ENCODE peak calls at places on chromosome 2, in six cellular contexts. A is breast epithelium, E is left lung, G is fibroblast of lung, K is mammary epithelial cell, X is adipocyte. S is an unnamed sample. For H3K27me3, the result is how much of the 10 kb centered on the place peaks cover.

GRCh38 chr2:42910657-42911405 is 118.4 kb upstream of the HAAO start:
- DNase-seq in A (no peak), E (no peak), G (no peak), K (no peak), X (no peak), S (no peak)

GRCh38 chr2:201257381-201257940 is 2.9 kb upstream of the CASP8 start:
- DNase-seq in A (no peak), E (peak), G (no peak), K (no peak), X (no peak), S (no peak)

GRCh38 chr2:26043862-26044736 is 10.2 kb downstream of the RAB10 start:
- DNase-seq in A (no peak), E (peak), G (peak), K (peak), X (peak), S (no peak)

GRCh38 chr2:140595107-140595506 is 1535.7 kb downstream of the LRP1B start:
- DNase-seq in A (no peak), E (no peak), G (no peak), K (no peak), X (no peak), S (no peak)

GRCh38 chr2:98160574-98160973 is 73.6 kb downstream of the VWA3B start:
- DNase-seq in A (no peak), E (no peak), G (no peak), K (no peak), X (no peak), S (no peak)

GRCh38 chr2:200810252-200810650 is 1.5 kb upstream of the BZW1 start:
- DNase-seq in A (no peak), E (no peak), G (peak), K (peak), X (peak), S (peak)

GRCh38 chr2:234836251-234836650 is 115.6 kb upstream of the SH3BP4 start:
- DNase-seq in A (no peak), E (no peak), G (no peak), K (no peak), X (peak), S (no peak)

GRCh38 chr2:1132328-1132964 is 181.8 kb downstream of the SNTG2 start:
- DNase-seq in A (no peak), E (no peak), G (no peak), K (no peak), X (no peak), S (no peak)

GRCh38 chr2:75519843-75520242 is 40.9 kb downstream of the EVA1A start:
- DNase-seq in A (no peak), E (no peak), G (no peak), K (no peak), X (no peak), S (no peak)

GRCh38 chr2:11344956-11345671 is 678 bp upstream of the ROCK2 start:
- DNase-seq in A (no peak), E (peak), G (peak), K (no peak), X (peak), S (peak)

GRCh38 chr2:21268871-21269224 is 145.1 kb downstream of the TDRD15 start:
- DNase-seq in A (no peak), E (no peak), G (no peak), K (no peak), X (no peak), S (no peak)

GRCh38 chr2:205822578-205822977 is 140.3 kb downstream of the NRP2 start:
- DNase-seq in A (no peak), E (no peak), G (peak), K (peak), X (no peak), S (peak)

GRCh38 chr2:40095003-40095402 is 315.9 kb upstream of the THUMPD2 start:
- DNase-seq in A (no peak), E (no peak), G (peak), K (peak), X (peak), S (no peak)

GRCh38 chr2:17756629-17757028 is 2.7 kb downstream of the GEN1 start:
- DNase-seq in A (no peak), E (no peak), G (peak), K (no peak), X (no peak), S (no peak)

GRCh38 chr2:191126386-191126785 is 24.4 kb downstream of the STAT4 start:
- DNase-seq in A (no peak), E (no peak), G (no peak), K (no peak), X (no peak), S (no peak)

GRCh38 chr2:24402242-24403092 is 42.1 kb upstream of the ITSN2 start:
- DNase-seq in A (no peak), E (no peak), G (peak), K (no peak), X (no peak), S (no peak)

GRCh38 chr2:3483227-3483985 is 35.9 kb downstream of the ADI1 start:
- DNase-seq in A (peak), E (peak), G (peak), K (no peak), X (no peak), S (peak)

GRCh38 chr2:207528980-207529329 is 807 bp upstream of the CREB1 start:
- DNase-seq in A (peak), E (no peak), G (peak), K (peak), X (peak), S (no peak)

GRCh38 chr2:109370399-109370990 is 241.5 kb downstream of the SH3RF3 start:
- DNase-seq in A (no peak), E (peak), G (no peak), K (no peak), X (no peak), S (no peak)

GRCh38 chr2:145114726-145115125 is 594.8 kb upstream of the ZEB2 start:
- DNase-seq in A (no peak), E (no peak), G (peak), K (no peak), X (no peak), S (no peak)

GRCh38 chr2:234098675-234099195 is 48.2 kb downstream of the SPP2 start:
- DNase-seq in A (no peak), E (no peak), G (peak), K (no peak), X (no peak), S (no peak)

GRCh38 chr2:168565112-168565511 is 109.0 kb downstream of the CERS6 start:
- DNase-seq in A (no peak), E (no peak), G (peak), K (peak), X (peak), S (peak)

GRCh38 chr2:182506606-182507005 is 79.8 kb upstream of the PDE1A start:
- DNase-seq in A (no peak), E (no peak), G (peak), K (no peak), X (no peak), S (no peak)

GRCh38 chr2:127857494-127857818 is 499 bp downstream of the POLR2D start:
- DNase-seq in A (no peak), E (no peak), G (peak), K (peak), X (no peak), S (no peak)

DNA sequence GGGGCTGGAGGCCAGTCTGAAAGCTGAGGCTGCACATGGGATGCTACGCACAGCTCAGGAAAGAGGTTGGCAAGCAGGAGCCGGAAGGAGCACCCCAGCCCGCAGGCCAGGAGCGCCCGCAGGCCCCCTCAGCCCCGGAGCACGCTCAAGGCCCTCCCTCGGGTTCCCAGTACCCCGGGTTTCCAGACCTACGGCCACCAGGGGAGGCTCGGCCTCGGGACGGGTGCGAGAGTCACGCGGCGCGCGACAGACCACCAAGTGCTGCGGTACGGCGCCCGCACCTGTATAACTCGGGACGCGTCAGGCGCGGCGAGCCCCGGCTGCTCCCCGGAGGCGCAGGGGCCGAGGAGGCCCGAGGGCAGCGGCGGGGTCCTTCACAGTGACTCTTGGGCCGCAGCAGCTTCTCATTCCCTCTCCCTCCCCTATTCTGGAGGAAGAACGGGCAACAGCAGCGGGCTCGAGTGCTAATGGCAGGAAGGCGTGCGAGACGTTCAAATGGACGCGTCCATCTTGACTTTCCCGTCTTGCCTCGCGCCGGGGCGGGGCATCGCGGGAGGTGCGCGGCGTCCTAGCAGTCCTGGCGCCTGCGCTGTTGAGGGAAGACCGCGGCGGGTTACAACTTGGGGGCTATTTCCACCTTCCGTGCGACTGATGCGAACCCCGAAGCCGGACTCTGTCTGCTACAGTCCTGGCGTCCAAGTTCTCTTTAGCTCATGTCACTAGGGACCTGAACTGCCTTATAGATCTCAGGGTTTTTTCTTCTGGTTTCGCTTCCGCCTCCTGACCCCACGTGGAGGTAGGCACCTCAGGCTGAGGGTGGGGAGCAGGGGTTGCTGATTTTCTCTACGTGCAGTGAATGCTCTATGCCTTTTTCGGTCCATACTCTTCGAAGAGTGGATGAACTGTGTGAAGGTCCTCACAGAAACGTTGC is at the start of gene ANAPC1:
- DNase-seq in A (peak), E (peak), G (peak), K (peak), X (peak), S (peak)
- H3K27me3 ChIP-seq in A (under half), E (under half), G (under half), K (under half), X (under half), S (under half)

GRCh38 chr2:236026839-236027238 is 141.3 kb downstream of the GBX2 start:
- DNase-seq in A (no peak), E (no peak), G (no peak), K (no peak), X (peak), S (peak)
- H3K27me3 ChIP-seq in A (under half), E (under half), G (under half), K (under half), X (under half), S (under half)

DNA sequence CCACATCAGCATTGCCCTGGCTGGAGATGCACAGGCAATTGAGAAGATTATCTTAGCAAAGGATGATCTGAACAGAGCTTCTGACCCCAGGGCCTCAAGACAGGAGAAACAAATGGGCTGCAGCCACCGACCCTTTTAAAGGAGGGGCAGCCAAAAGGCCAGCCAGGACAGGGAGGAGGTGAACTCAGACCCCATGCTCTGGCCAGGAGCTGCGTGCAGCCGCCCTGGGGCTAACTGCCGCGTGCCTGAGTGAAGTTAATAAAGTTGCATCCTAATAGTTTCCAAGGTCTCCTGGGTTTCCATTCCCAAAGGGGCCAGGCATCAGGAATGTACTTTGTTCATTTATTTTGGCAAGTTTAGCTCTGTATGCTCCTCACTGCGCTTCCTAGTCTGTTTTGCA is 60.8 kb downstream of the EN1 start:
- DNase-seq in A (no peak), E (no peak), G (no peak), K (no peak), X (no peak), S (no peak)
- H3K27me3 ChIP-seq in A (under half), E (under half), G (under half), K (under half), X (under half), S (under half)

GRCh38 chr2:68880213-68880612 is 9.0 kb upstream of the BMP10 start:
- DNase-seq in A (no peak), E (no peak), G (peak), K (no peak), X (no peak), S (no peak)

GRCh38 chr2:68877079-68877772 is 6.0 kb upstream of the BMP10 start:
- DNase-seq in A (no peak), E (no peak), G (no peak), K (no peak), X (no peak), S (no peak)

GRCh38 chr2:68878753-68879152 is 7.6 kb upstream of the BMP10 start:
- DNase-seq in A (no peak), E (no peak), G (peak), K (no peak), X (peak), S (no peak)

GRCh38 chr2:68878071-68878711 is 7.0 kb upstream of the BMP10 start:
- DNase-seq in A (no peak), E (no peak), G (peak), K (no peak), X (no peak), S (no peak)

GRCh38 chr2:68879296-68879695 is 8.1 kb upstream of the BMP10 start:
- DNase-seq in A (no peak), E (no peak), G (peak), K (no peak), X (no peak), S (no peak)
- H3K27me3 ChIP-seq in A (under half), E (under half), G (under half), K (under half), X (under half), S (under half)

GRCh38 chr2:15654727-15655073 is 63.0 kb downstream of the DDX1 start:
- DNase-seq in A (no peak), E (no peak), G (no peak), K (no peak), X (no peak), S (no peak)

GRCh38 chr2:15655123-15655887 is 63.6 kb downstream of the DDX1 start:
- DNase-seq in A (no peak), E (no peak), G (no peak), K (no peak), X (no peak), S (no peak)

GRCh38 chr2:15653806-15654726 is 62.4 kb downstream of the DDX1 start:
- DNase-seq in A (no peak), E (no peak), G (no peak), K (no peak), X (no peak), S (no peak)

GRCh38 chr2:15657759-15658158 is 66.1 kb downstream of the DDX1 start:
- DNase-seq in A (no peak), E (no peak), G (no peak), K (no peak), X (no peak), S (no peak)

DNA sequence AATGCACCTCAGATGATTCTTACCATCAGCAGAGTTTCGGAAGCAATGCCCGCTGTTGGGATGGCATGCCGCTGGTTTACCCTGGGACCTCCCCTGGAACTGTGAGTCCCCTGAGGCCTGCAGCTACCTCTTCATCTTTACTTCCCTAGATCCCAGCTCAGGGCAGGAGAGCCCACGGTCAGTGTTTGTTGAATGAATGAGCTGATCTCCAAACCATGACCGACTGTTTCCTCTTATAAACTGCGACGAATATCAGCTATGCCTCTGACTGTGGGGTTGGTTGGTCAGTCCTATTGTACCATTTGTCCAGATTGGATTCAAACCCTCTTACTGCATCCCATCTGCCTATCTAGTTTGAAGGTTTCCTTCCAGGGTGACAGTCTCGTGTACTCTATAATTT is 64.4 kb downstream of the DDX1 start:
- DNase-seq in A (no peak), E (no peak), G (no peak), K (no peak), X (no peak), S (no peak)
- H3K27me3 ChIP-seq in A (under half), E (under half), G (under half), K (under half), X (under half), S (under half)

GRCh38 chr2:232928564-232929302 is 58.7 kb downstream of the SNORC start:
- DNase-seq in A (no peak), E (no peak), G (no peak), K (no peak), X (no peak), S (no peak)
- H3K27me3 ChIP-seq in A (under half), E (under half), G (under half), K (under half), X (under half), S (half or more)

DNA sequence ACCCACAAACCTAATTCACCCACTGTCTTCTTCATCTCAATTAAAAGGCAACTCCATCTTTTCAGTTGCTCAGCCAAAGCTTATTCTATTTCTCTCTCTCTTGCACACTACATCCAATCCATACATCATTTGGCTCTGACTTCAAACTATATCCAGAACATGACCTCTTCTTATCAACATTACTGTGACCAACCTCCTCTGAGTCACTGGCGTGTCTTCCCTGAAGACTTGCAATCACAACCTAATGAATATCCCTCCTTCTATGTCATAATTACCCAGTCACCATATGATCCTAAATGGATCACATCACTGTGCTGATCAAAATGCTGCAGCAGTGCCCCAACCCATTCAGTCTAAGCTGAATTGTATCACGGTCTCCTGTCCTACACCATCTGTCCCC is 22.6 kb upstream of the SULT1C3 start:
- DNase-seq in A (no peak), E (no peak), G (no peak), K (no peak), X (no peak), S (no peak)
- H3K27me3 ChIP-seq in A (under half), E (under half), G (under half), K (under half), X (under half), S (under half)

GRCh38 chr2:104909317-104909716 is 55.4 kb downstream of the POU3F3 start:
- DNase-seq in A (no peak), E (no peak), G (no peak), K (no peak), X (no peak), S (no peak)
- H3K27me3 ChIP-seq in A (under half), E (under half), G (under half), K (under half), X (under half), S (under half)

DNA sequence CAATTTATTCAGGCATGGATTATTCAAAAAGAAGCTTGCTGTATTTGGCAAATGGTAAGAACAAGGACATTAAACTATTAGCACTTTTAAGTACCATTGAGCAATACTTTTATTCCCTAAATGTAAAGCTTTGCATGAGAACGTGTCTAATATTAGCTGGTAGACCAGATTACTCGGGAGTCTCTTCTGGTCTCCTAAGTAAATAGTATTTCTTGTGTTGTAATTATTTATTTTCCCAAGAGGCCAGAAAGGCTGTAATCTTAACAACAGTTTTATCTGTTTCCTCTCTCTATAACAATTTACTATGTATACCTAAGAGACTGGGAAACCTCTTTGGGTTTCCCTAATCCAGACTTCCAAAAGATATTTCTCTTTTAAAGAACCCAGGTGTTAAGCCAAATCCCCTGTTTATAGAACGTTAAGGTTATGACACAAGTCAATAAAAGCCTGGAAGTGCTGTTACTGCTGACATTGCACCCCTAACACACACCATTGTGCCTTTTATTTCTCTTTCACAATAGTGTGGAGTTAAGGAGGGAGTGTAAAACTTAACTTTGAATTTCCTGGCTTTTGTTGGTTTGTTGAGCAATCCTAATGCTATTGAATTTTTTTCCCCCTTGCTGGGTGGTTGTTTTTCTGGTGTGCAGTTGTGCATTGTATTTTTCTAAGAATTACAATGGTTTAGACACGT is 192.6 kb downstream of the MTX2 start:
- DNase-seq in A (no peak), E (no peak), G (peak), K (no peak), X (no peak), S (no peak)
- H3K27me3 ChIP-seq in A (under half), E (under half), G (under half), K (under half), X (under half), S (under half)

DNA sequence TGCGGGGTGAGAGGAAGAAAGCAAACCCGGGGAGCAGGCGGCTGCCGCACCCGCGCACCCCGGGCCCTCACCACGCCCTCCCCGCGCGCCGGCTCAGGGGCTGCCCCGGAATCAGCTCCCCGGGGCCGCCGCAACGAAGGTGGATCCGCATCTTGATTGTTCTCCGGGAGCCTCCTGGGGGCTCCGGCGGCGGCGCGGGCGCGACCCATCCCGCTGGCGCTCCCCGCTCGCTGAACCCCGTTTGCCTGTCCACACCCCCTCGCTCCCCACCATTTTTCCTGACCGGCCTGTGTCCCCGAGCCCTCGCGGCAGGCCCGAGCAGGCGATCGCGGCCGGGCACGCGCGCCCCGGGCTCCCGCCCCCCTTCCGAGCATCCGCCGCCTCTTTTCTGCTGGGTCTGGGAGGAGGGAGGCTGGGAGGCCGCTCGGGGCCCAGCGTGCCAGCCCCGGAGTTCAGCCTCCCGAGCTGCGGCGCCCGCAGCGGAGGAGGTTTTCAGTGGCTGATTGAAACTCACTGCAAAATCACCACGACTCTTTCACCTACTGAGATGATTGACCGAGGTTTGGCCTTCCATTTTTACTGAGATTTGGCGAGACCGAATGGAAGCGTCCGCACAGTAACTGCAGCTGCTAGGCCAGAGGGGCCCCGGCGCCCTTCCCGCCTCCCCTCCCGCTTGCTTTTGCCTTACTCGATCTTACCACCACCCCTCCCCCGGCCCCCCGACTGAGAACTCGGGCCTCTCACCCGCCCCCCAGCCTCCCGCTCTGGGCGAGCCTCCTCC is 4.7 kb downstream of the SOX11 start:
- DNase-seq in A (no peak), E (no peak), G (peak), K (no peak), X (peak), S (no peak)
- H3K27me3 ChIP-seq in A (half or more), E (half or more), G (under half), K (under half), X (under half), S (under half)

S was measured in AG04450.